ENCODE peak calls at places on chromosomes 4 and X, in six cellular contexts. One of them, this sample, is unnamed.

GRCh38 chr4:65139998-65140397 is 530.3 kb downstream of the EPHA5 start:
- DNase-seq in brain microvascular endothelial cell: no peak
- DNase-seq in endodermal cell: no peak
- DNase-seq in mammary epithelial cell: no peak
- DNase-seq in IMR-90: no peak
- DNase-seq in tibial nerve: no peak
- DNase-seq in this sample: no peak

GRCh38 chrX:39821011-39821708 is 276.6 kb downstream of the BCOR start:
- DNase-seq in brain microvascular endothelial cell: no peak
- DNase-seq in endodermal cell: peak
- DNase-seq in mammary epithelial cell: no peak
- DNase-seq in IMR-90: peak
- DNase-seq in tibial nerve: no peak
- DNase-seq in this sample: no peak

GRCh38 chrX:47643926-47644325 is 6.4 kb downstream of the ELK1 start:
- DNase-seq in brain microvascular endothelial cell: no peak
- DNase-seq in endodermal cell: no peak
- DNase-seq in mammary epithelial cell: no peak
- DNase-seq in IMR-90: peak
- DNase-seq in tibial nerve: no peak
- DNase-seq in this sample: no peak

GRCh38 chrX:28552882-28553829 is 34.1 kb upstream of the IL1RAPL1 start:
- DNase-seq in brain microvascular endothelial cell: no peak
- DNase-seq in endodermal cell: no peak
- DNase-seq in mammary epithelial cell: no peak
- DNase-seq in IMR-90: no peak
- DNase-seq in tibial nerve: no peak
- DNase-seq in this sample: no peak

GRCh38 chr4:16967722-16968121 is 69.3 kb upstream of the LDB2 start:
- DNase-seq in brain microvascular endothelial cell: no peak
- DNase-seq in endodermal cell: no peak
- DNase-seq in mammary epithelial cell: no peak
- DNase-seq in IMR-90: peak
- DNase-seq in tibial nerve: peak
- DNase-seq in this sample: no peak

GRCh38 chr4:74794341-74794801 is at the start of gene BTC:
- DNase-seq in brain microvascular endothelial cell: no peak
- DNase-seq in endodermal cell: peak
- DNase-seq in mammary epithelial cell: peak
- DNase-seq in IMR-90: no peak
- DNase-seq in tibial nerve: no peak
- DNase-seq in this sample: no peak

GRCh38 chrX:108139303-108139702 is 47.7 kb downstream of the ATG4A start:
- DNase-seq in brain microvascular endothelial cell: no peak
- DNase-seq in endodermal cell: peak
- DNase-seq in mammary epithelial cell: no peak
- DNase-seq in IMR-90: no peak
- DNase-seq in tibial nerve: no peak
- DNase-seq in this sample: no peak

GRCh38 chr4:13484749-13485345 is 707 bp upstream of the RAB28 start:
- DNase-seq in brain microvascular endothelial cell: peak
- DNase-seq in endodermal cell: no peak
- DNase-seq in mammary epithelial cell: no peak
- DNase-seq in IMR-90: peak
- DNase-seq in tibial nerve: no peak
- DNase-seq in this sample: no peak

GRCh38 chr4:37890501-37891220 is at the start of gene TBC1D1:
- DNase-seq in brain microvascular endothelial cell: no peak
- DNase-seq in endodermal cell: peak
- DNase-seq in mammary epithelial cell: peak
- DNase-seq in IMR-90: no peak
- DNase-seq in tibial nerve: peak
- DNase-seq in this sample: no peak

GRCh38 chr4:185879666-185880312 is 67.8 kb upstream of the SORBS2 start:
- DNase-seq in brain microvascular endothelial cell: no peak
- DNase-seq in endodermal cell: no peak
- DNase-seq in mammary epithelial cell: no peak
- DNase-seq in IMR-90: no peak
- DNase-seq in tibial nerve: no peak
- DNase-seq in this sample: no peak

GRCh38 chr4:101089168-101089567 is 258.2 kb downstream of the PPP3CA start:
- DNase-seq in brain microvascular endothelial cell: no peak
- DNase-seq in endodermal cell: no peak
- DNase-seq in mammary epithelial cell: no peak
- DNase-seq in IMR-90: no peak
- DNase-seq in tibial nerve: no peak
- DNase-seq in this sample: no peak

GRCh38 chr4:108024078-108024990 is 34.6 kb downstream of the HADH start:
- DNase-seq in brain microvascular endothelial cell: no peak
- DNase-seq in endodermal cell: no peak
- DNase-seq in mammary epithelial cell: no peak
- DNase-seq in IMR-90: no peak
- DNase-seq in tibial nerve: no peak
- DNase-seq in this sample: no peak

GRCh38 chr4:41141910-41142309 is 72.4 kb downstream of the APBB2 start:
- DNase-seq in brain microvascular endothelial cell: no peak
- DNase-seq in endodermal cell: no peak
- DNase-seq in mammary epithelial cell: peak
- DNase-seq in IMR-90: peak
- DNase-seq in tibial nerve: no peak
- DNase-seq in this sample: peak

GRCh38 chr4:24894243-24894642 is 18.6 kb downstream of the CCDC149 start:
- DNase-seq in brain microvascular endothelial cell: no peak
- DNase-seq in endodermal cell: no peak
- DNase-seq in mammary epithelial cell: no peak
- DNase-seq in IMR-90: no peak
- DNase-seq in tibial nerve: no peak
- DNase-seq in this sample: no peak

GRCh38 chr4:93828332-93828829 is at the start of gene ATOH1:
- DNase-seq in brain microvascular endothelial cell: no peak
- DNase-seq in endodermal cell: peak
- DNase-seq in mammary epithelial cell: peak
- DNase-seq in IMR-90: no peak
- DNase-seq in tibial nerve: no peak
- DNase-seq in this sample: peak

GRCh38 chr4:35325908-35326453 is 918.3 kb downstream of the ARAP2 start:
- DNase-seq in brain microvascular endothelial cell: no peak
- DNase-seq in endodermal cell: no peak
- DNase-seq in mammary epithelial cell: no peak
- DNase-seq in IMR-90: no peak
- DNase-seq in tibial nerve: no peak
- DNase-seq in this sample: no peak

GRCh38 chr4:94978904-94979303 is 221.1 kb downstream of the BMPR1B start:
- DNase-seq in brain microvascular endothelial cell: peak
- DNase-seq in endodermal cell: no peak
- DNase-seq in mammary epithelial cell: peak
- DNase-seq in IMR-90: peak
- DNase-seq in tibial nerve: no peak
- DNase-seq in this sample: no peak

GRCh38 chr4:37844204-37844603 is 17.7 kb downstream of the PGM2 start:
- DNase-seq in brain microvascular endothelial cell: no peak
- DNase-seq in endodermal cell: no peak
- DNase-seq in mammary epithelial cell: no peak
- DNase-seq in IMR-90: no peak
- DNase-seq in tibial nerve: no peak
- DNase-seq in this sample: no peak

GRCh38 chr4:10085386-10085785 is 31.2 kb downstream of the WDR1 start:
- DNase-seq in brain microvascular endothelial cell: no peak
- DNase-seq in endodermal cell: no peak
- DNase-seq in mammary epithelial cell: no peak
- DNase-seq in IMR-90: no peak
- DNase-seq in tibial nerve: no peak
- DNase-seq in this sample: no peak

GRCh38 chrX:104098151-104098808 is 14.0 kb upstream of the ZCCHC18 start:
- DNase-seq in brain microvascular endothelial cell: peak
- DNase-seq in endodermal cell: peak
- DNase-seq in mammary epithelial cell: peak
- DNase-seq in IMR-90: peak
- DNase-seq in tibial nerve: peak
- DNase-seq in this sample: peak

GRCh38 chr4:94827481-94828110 is 69.8 kb downstream of the BMPR1B start:
- DNase-seq in brain microvascular endothelial cell: peak
- DNase-seq in endodermal cell: no peak
- DNase-seq in mammary epithelial cell: peak
- DNase-seq in IMR-90: peak
- DNase-seq in tibial nerve: no peak
- DNase-seq in this sample: peak

GRCh38 chr4:5051210-5051691 is at the start of gene STK32B:
- DNase-seq in brain microvascular endothelial cell: peak
- DNase-seq in endodermal cell: peak
- DNase-seq in mammary epithelial cell: peak
- DNase-seq in IMR-90: peak
- DNase-seq in tibial nerve: no peak
- DNase-seq in this sample: peak

GRCh38 chr4:174521800-174522182 is 497 bp downstream of the HPGD start:
- DNase-seq in brain microvascular endothelial cell: no peak
- DNase-seq in endodermal cell: peak
- DNase-seq in mammary epithelial cell: peak
- DNase-seq in IMR-90: no peak
- DNase-seq in tibial nerve: no peak
- DNase-seq in this sample: no peak

GRCh38 chrX:43973249-43973672 is at the start of gene NDP:
- DNase-seq in brain microvascular endothelial cell: no peak
- DNase-seq in endodermal cell: peak
- DNase-seq in mammary epithelial cell: no peak
- DNase-seq in IMR-90: no peak
- DNase-seq in tibial nerve: no peak
- DNase-seq in this sample: no peak

GRCh38 chr4:82799006-82799881 is 648 bp upstream of the SCD5 start:
- DNase-seq in brain microvascular endothelial cell: no peak
- DNase-seq in endodermal cell: peak
- DNase-seq in mammary epithelial cell: peak
- DNase-seq in IMR-90: no peak
- DNase-seq in tibial nerve: no peak
- DNase-seq in this sample: no peak

GRCh38 chr4:17814140-17814539 is 3.4 kb downstream of the NCAPG start:
- DNase-seq in brain microvascular endothelial cell: peak
- DNase-seq in endodermal cell: no peak
- DNase-seq in mammary epithelial cell: no peak
- DNase-seq in IMR-90: peak
- DNase-seq in tibial nerve: no peak
- DNase-seq in this sample: no peak

DNA sequence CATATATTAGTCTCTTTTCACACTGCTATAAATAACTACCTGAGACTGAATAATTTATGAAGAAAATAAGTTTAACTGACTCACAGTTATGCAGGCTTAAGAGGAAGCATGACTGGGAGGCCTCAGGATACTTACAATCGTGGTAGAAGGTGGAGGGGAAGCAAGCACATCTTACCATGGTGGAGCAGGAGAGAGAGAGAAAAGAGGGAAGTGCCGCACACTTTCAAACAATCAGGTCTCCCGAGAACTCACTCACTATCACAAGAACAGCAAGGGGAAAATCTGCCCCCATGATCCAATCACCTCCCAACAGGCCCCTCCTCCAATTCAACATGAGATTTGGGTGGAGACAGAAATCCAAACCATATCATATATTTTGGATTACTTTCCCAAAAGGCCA is 273.4 kb upstream of the RASGEF1B start:
- DNase-seq in brain microvascular endothelial cell: no peak
- DNase-seq in endodermal cell: no peak
- DNase-seq in mammary epithelial cell: no peak
- DNase-seq in IMR-90: no peak
- DNase-seq in tibial nerve: no peak
- DNase-seq in this sample: no peak
- H3K4me3 ChIP-seq in brain microvascular endothelial cell: no peak
- H3K4me3 ChIP-seq in endodermal cell: no peak
- H3K4me3 ChIP-seq in mammary epithelial cell: no peak
- H3K4me3 ChIP-seq in IMR-90: no peak
- H3K4me3 ChIP-seq in tibial nerve: no peak
- H3K4me3 ChIP-seq in this sample: no peak

GRCh38 chr4:22678851-22679517 is 13.8 kb upstream of the GBA3 start:
- DNase-seq in brain microvascular endothelial cell: no peak
- DNase-seq in endodermal cell: no peak
- DNase-seq in mammary epithelial cell: no peak
- DNase-seq in IMR-90: no peak
- DNase-seq in tibial nerve: no peak
- DNase-seq in this sample: peak

GRCh38 chr4:22677780-22678179 is 15.0 kb upstream of the GBA3 start:
- DNase-seq in brain microvascular endothelial cell: no peak
- DNase-seq in endodermal cell: no peak
- DNase-seq in mammary epithelial cell: no peak
- DNase-seq in IMR-90: no peak
- DNase-seq in tibial nerve: no peak
- DNase-seq in this sample: no peak

GRCh38 chr4:22676058-22676457 is 16.7 kb upstream of the GBA3 start:
- DNase-seq in brain microvascular endothelial cell: no peak
- DNase-seq in endodermal cell: no peak
- DNase-seq in mammary epithelial cell: no peak
- DNase-seq in IMR-90: no peak
- DNase-seq in tibial nerve: no peak
- DNase-seq in this sample: no peak

DNA sequence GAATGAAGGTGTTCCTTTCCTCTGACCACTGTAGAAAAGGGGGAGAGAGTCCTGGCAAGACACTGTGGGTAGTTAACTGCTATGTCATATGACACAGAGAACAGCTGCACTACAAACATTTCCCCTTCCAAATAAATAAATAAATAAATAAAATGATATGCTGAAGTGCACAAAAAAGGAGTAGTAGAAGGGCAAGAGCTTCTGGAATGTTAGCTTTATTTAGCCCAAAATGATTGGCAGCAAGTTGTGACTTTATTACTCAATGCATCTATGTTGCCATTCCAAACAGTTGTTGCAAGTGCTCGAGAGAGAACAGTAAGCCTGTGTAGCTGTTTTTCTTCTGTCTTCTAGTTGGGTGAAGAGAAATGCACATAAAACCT is 13.2 kb upstream of the GBA3 start:
- DNase-seq in brain microvascular endothelial cell: no peak
- DNase-seq in endodermal cell: no peak
- DNase-seq in mammary epithelial cell: no peak
- DNase-seq in IMR-90: no peak
- DNase-seq in tibial nerve: peak
- DNase-seq in this sample: no peak
- TF ChIP-seq CTCF in brain microvascular endothelial cell: no peak
- TF ChIP-seq CTCF in endodermal cell: no peak
- TF ChIP-seq CTCF in mammary epithelial cell: no peak
- TF ChIP-seq CTCF in IMR-90: no peak
- TF ChIP-seq CTCF in tibial nerve: no peak
- TF ChIP-seq CTCF in this sample: no peak

DNA sequence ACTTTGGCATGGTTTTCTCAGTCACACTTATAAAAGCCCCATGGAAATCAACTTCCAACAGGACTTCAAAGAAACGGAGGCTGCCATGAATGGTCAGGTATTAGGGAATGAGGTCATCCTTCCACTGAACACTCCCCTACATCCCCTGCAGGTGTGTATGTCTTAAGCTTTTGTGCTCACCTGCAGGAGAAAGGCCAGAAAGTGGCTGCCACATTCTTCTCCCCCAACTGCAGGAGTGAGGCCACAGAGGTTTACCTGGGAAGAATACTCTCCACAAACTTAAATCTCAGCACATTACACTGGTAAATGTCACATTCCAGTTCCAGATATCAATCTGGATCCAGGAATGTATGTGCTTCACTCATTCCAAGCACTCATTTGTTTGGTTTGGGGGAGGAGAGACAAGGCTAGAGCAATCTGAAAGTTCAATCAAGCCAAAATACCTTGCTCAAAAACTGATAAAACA is 15.5 kb downstream of the FAM9C start:
- DNase-seq in brain microvascular endothelial cell: peak
- DNase-seq in endodermal cell: peak
- DNase-seq in mammary epithelial cell: peak
- DNase-seq in IMR-90: no peak
- DNase-seq in tibial nerve: no peak
- DNase-seq in this sample: no peak
- H3K4me3 ChIP-seq in brain microvascular endothelial cell: no peak
- H3K4me3 ChIP-seq in endodermal cell: no peak
- H3K4me3 ChIP-seq in mammary epithelial cell: no peak
- H3K4me3 ChIP-seq in IMR-90: no peak
- H3K4me3 ChIP-seq in tibial nerve: no peak
- H3K4me3 ChIP-seq in this sample: no peak

GRCh38 chrX:11758400-11759171 is 549 bp downstream of the MSL3 start:
- DNase-seq in brain microvascular endothelial cell: peak
- DNase-seq in endodermal cell: peak
- DNase-seq in mammary epithelial cell: peak
- DNase-seq in IMR-90: peak
- DNase-seq in tibial nerve: peak
- DNase-seq in this sample: peak
- TF ChIP-seq CTCF in brain microvascular endothelial cell: peak
- TF ChIP-seq CTCF in endodermal cell: peak
- TF ChIP-seq CTCF in mammary epithelial cell: peak
- TF ChIP-seq CTCF in IMR-90: peak
- TF ChIP-seq CTCF in tibial nerve: peak
- TF ChIP-seq CTCF in this sample: peak